ENCODE peak calls at places on chromosomes 11 and 22, in ten cellular contexts. K is activated CD4-positive, alpha-beta T cell treated with anti-CD3 and anti-CD28 coated beads, Interleukin-2, amount 50 U/mL, for 24 hours; F is SW 1271; J is NCI-H774; I is GM23248; D is endothelial cell of umbilical vein; Q is stimulated activated CD4-positive, alpha-beta T cell treated with anti-CD3 and anti-CD28 coated beads, Interleukin-1b, Interleukin-23, amount 100 ng/mL, for 1 hour; T is HS-5; U is stimulated activated CD8-positive, alpha-beta memory T cell treated with anti-CD3 and anti-CD28 coated beads, Interleukin-4, amount 100 ng/mL, for 24 hours; X is AG08395. L is an unnamed sample.

GRCh38 chr11:14522245-14522644 is 2.1 kb upstream of the PSMA1 start:
- DNase-seq in K (no peak), F (no peak), J (no peak), I (no peak), D (no peak), Q (no peak), T (no peak), U (no peak), X (no peak), L (no peak)

GRCh38 chr11:8356216-8356615 is 92.5 kb upstream of the LMO1 start:
- DNase-seq in K (no peak), F (no peak), J (no peak), I (no peak), D (no peak), Q (no peak), T (no peak), U (no peak), X (no peak), L (no peak)

GRCh38 chr11:69509381-69509780 is 27.9 kb downstream of the LINC01488 start:
- DNase-seq in K (no peak), F (no peak), J (no peak), I (no peak), D (no peak), Q (no peak), T (no peak), U (no peak), X (no peak), L (no peak)

GRCh38 chr11:31887180-31887579 is 76.1 kb upstream of the PAX6 start:
- DNase-seq in K (no peak), F (no peak), J (no peak), I (no peak), D (no peak), Q (no peak), T (no peak), U (no peak), X (no peak), L (no peak)

GRCh38 chr22:24541681-24542515 is 13.0 kb downstream of the GUCD1 start:
- DNase-seq in K (no peak), F (no peak), J (no peak), I (no peak), D (no peak), Q (no peak), T (no peak), U (no peak), X (no peak), L (no peak)

GRCh38 chr11:43547900-43548381 is 132.6 kb upstream of the HSD17B12 start:
- DNase-seq in K (no peak), F (no peak), J (no peak), I (peak), D (no peak), Q (no peak), T (no peak), U (no peak), X (peak), L (no peak)

GRCh38 chr11:131811380-131811779 is 441.0 kb downstream of the NTM start:
- DNase-seq in K (no peak), F (no peak), J (no peak), I (no peak), D (peak), Q (no peak), T (no peak), U (no peak), X (no peak), L (no peak)

GRCh38 chr11:63985812-63986155 is 454 bp upstream of the OTUB1 start:
- DNase-seq in K (peak), F (no peak), J (peak), I (peak), D (no peak), Q (no peak), T (no peak), U (peak), X (peak), L (no peak)

GRCh38 chr22:49334976-49335375 is 492.7 kb downstream of the BRD1 start:
- DNase-seq in K (no peak), F (no peak), J (no peak), I (no peak), D (no peak), Q (no peak), T (no peak), U (no peak), X (no peak), L (no peak)

GRCh38 chr11:61783717-61784505 is 8.5 kb downstream of the TMEM258 start:
- DNase-seq in K (no peak), F (no peak), J (no peak), I (peak), D (no peak), Q (no peak), T (no peak), U (no peak), X (peak), L (no peak)

GRCh38 chr11:30960387-30960992 is 374.3 kb upstream of the MPPED2 start:
- DNase-seq in K (no peak), F (no peak), J (peak), I (peak), D (peak), Q (no peak), T (no peak), U (no peak), X (peak), L (no peak)

GRCh38 chr11:13013054-13013488 is 4.0 kb downstream of the RASSF10 start:
- DNase-seq in K (no peak), F (no peak), J (no peak), I (no peak), D (no peak), Q (no peak), T (no peak), U (no peak), X (no peak), L (no peak)

GRCh38 chr22:35496768-35497312 is 43.8 kb upstream of the RASD2 start:
- DNase-seq in K (no peak), F (no peak), J (no peak), I (no peak), D (no peak), Q (no peak), T (no peak), U (no peak), X (no peak), L (no peak)

GRCh38 chr11:126380909-126381308 is 25.4 kb downstream of the ST3GAL4 start:
- DNase-seq in K (no peak), F (no peak), J (no peak), I (no peak), D (no peak), Q (no peak), T (no peak), U (no peak), X (no peak), L (no peak)

GRCh38 chr11:67277231-67277961 is 11.1 kb downstream of the GRK2 start:
- DNase-seq in K (peak), F (no peak), J (peak), I (peak), D (peak), Q (peak), T (no peak), U (peak), X (peak), L (peak)

GRCh38 chr11:65611028-65611757 is 2.8 kb downstream of the MAP3K11 start:
- DNase-seq in K (no peak), F (no peak), J (no peak), I (no peak), D (peak), Q (no peak), T (no peak), U (no peak), X (no peak), L (no peak)

GRCh38 chr11:33532720-33533119 is 167.9 kb downstream of the C11orf91 start:
- DNase-seq in K (no peak), F (no peak), J (no peak), I (no peak), D (no peak), Q (no peak), T (no peak), U (no peak), X (no peak), L (no peak)

GRCh38 chr11:10861047-10861446 is 3.2 kb upstream of the ZBED5 start:
- DNase-seq in K (no peak), F (no peak), J (no peak), I (no peak), D (no peak), Q (no peak), T (no peak), U (no peak), X (no peak), L (no peak)

GRCh38 chr22:46149493-46149997 is 781 bp upstream of the PPARA start:
- DNase-seq in K (no peak), F (no peak), J (no peak), I (peak), D (peak), Q (no peak), T (no peak), U (peak), X (no peak), L (no peak)

GRCh38 chr11:66494935-66495334 is 14.7 kb downstream of the DPP3 start:
- DNase-seq in K (no peak), F (no peak), J (no peak), I (no peak), D (no peak), Q (no peak), T (no peak), U (no peak), X (no peak), L (no peak)

GRCh38 chr11:64296830-64297721 is 3.1 kb upstream of the CATSPERZ start:
- DNase-seq in K (no peak), F (no peak), J (no peak), I (no peak), D (no peak), Q (no peak), T (no peak), U (no peak), X (no peak), L (no peak)

GRCh38 chr11:115929618-115930129 is 425.5 kb upstream of the CADM1 start:
- DNase-seq in K (no peak), F (no peak), J (no peak), I (no peak), D (no peak), Q (no peak), T (no peak), U (no peak), X (no peak), L (no peak)

GRCh38 chr22:46183733-46184132 is 33.4 kb downstream of the PPARA start:
- DNase-seq in K (no peak), F (no peak), J (no peak), I (no peak), D (no peak), Q (no peak), T (no peak), U (no peak), X (no peak), L (no peak)

GRCh38 chr11:94151903-94152677 is 23.4 kb downstream of the PANX1 start:
- DNase-seq in K (no peak), F (peak), J (no peak), I (peak), D (peak), Q (no peak), T (peak), U (no peak), X (peak), L (no peak)

GRCh38 chr22:39439170-39439569 is 17.6 kb upstream of the MGAT3 start:
- DNase-seq in K (no peak), F (no peak), J (no peak), I (peak), D (no peak), Q (no peak), T (peak), U (no peak), X (peak), L (no peak)

L was measured in esophagus squamous epithelium.